ENCODE peak calls at places on chromosomes 5 and 9, in eight cellular contexts. R is GM23248, V is MM.1S, Y is GM23338, T is neural progenitor cell, U is HCT116, C is fibroblast of lung, P is PC-3. Q is an unnamed sample.

GRCh38 chr5:169647566-169647965 is 10.5 kb downstream of the DOCK2 start:
- DNase-seq in R (no peak), V (peak; percentile 23), Y (no peak), T (no peak), U (no peak), C (no peak), P (no peak), Q (no peak)

GRCh38 chr9:106286249-106286648 is 576.7 kb upstream of the ZNF462 start:
- DNase-seq in R (no peak), V (no peak), Y (peak; percentile 83), T (peak; percentile 84), U (no peak), C (peak; percentile 20), P (peak; percentile 51), Q (peak; percentile 11)

GRCh38 chr9:32434892-32435291 is 50.4 kb downstream of the ACO1 start:
- DNase-seq in R (no peak), V (no peak), Y (no peak), T (no peak), U (no peak), C (no peak), P (no peak), Q (no peak)

GRCh38 chr5:50947892-50948683 is 281.7 kb downstream of the PARP8 start:
- DNase-seq in R (no peak), V (peak; percentile 20), Y (no peak), T (no peak), U (no peak), C (no peak), P (no peak), Q (no peak)

GRCh38 chr5:132215329-132215728 is 12.3 kb downstream of the P4HA2 start:
- DNase-seq in R (peak; percentile 99), V (no peak), Y (no peak), T (no peak), U (no peak), C (peak; percentile 98), P (peak; percentile 88), Q (peak; percentile 96)

GRCh38 chr5:173778784-173779304 is 109.3 kb upstream of the CPEB4 start:
- DNase-seq in R (no peak), V (no peak), Y (no peak), T (no peak), U (no peak), C (no peak), P (no peak), Q (no peak)

GRCh38 chr9:106962615-106963363 is 99.8 kb downstream of the ZNF462 start:
- DNase-seq in R (no peak), V (no peak), Y (no peak), T (no peak), U (no peak), C (peak; percentile 64), P (no peak), Q (peak; percentile 61)

GRCh38 chr5:119578937-119579336 is 50.4 kb upstream of the FAM170A start:
- DNase-seq in R (peak; percentile 42), V (peak; percentile 71), Y (peak; percentile 92), T (peak; percentile 50), U (peak; percentile 70), C (peak; percentile 1), P (peak; percentile 55), Q (no peak)

GRCh38 chr9:78707481-78707977 is 410.6 kb downstream of the PSAT1 start:
- DNase-seq in R (peak; percentile 65), V (peak; percentile 84), Y (no peak), T (no peak), U (no peak), C (peak; percentile 88), P (peak; percentile 58), Q (peak; percentile 85)

GRCh38 chr5:96873469-96873868 is 2.8 kb upstream of the ERAP2 start:
- DNase-seq in R (no peak), V (no peak), Y (no peak), T (no peak), U (no peak), C (no peak), P (no peak), Q (no peak)

GRCh38 chr9:109192732-109193361 is 25.8 kb upstream of the FRRS1L start:
- DNase-seq in R (peak; percentile 34), V (no peak), Y (peak; percentile 85), T (peak; percentile 73), U (peak; percentile 15), C (peak; percentile 7), P (peak; percentile 38), Q (no peak)

GRCh38 chr5:17151686-17152085 is 65.7 kb upstream of the BASP1 start:
- DNase-seq in R (no peak), V (no peak), Y (peak; percentile 58), T (peak; percentile 46), U (no peak), C (peak; percentile 56), P (no peak), Q (peak; percentile 36)

GRCh38 chr9:81092057-81092456 is 597.3 kb downstream of the TLE1 start:
- DNase-seq in R (no peak), V (no peak), Y (no peak), T (no peak), U (no peak), C (no peak), P (no peak), Q (no peak)

GRCh38 chr9:131517761-131518190 is 13.3 kb downstream of the UCK1 start:
- DNase-seq in R (no peak), V (no peak), Y (no peak), T (no peak), U (no peak), C (no peak), P (no peak), Q (no peak)
- H3K4me3 ChIP-seq in R (no peak overlapping the region), V (no peak overlapping the region), Y (no peak overlapping the region), T (no peak overlapping the region), U (no peak overlapping the region), C (no peak overlapping the region), P (no peak overlapping the region), Q (no peak overlapping the region)

GRCh38 chr5:1551913-1552312 is 28.2 kb upstream of the LPCAT1 start:
- DNase-seq in R (no peak), V (no peak), Y (no peak), T (no peak), U (no peak), C (peak; percentile 3), P (no peak), Q (no peak)
- H3K4me2 ChIP-seq in R (peak overlapping the region; percentile 50), V (no peak overlapping the region), Y (no peak overlapping the region), T (no peak overlapping the region), U (no peak overlapping the region), C (peak overlapping the region; percentile 59), P (no peak overlapping the region), Q (peak overlapping the region; percentile 40)

GRCh38 chr5:55223219-55223987 is 3.7 kb downstream of the MCIDAS start:
- DNase-seq in R (no peak), V (no peak), Y (peak; percentile 68), T (peak; percentile 82), U (no peak), C (no peak), P (no peak), Q (no peak)

GRCh38 chr5:55222819-55223124 is 4.3 kb downstream of the MCIDAS start:
- DNase-seq in R (no peak), V (no peak), Y (no peak), T (no peak), U (no peak), C (no peak), P (no peak), Q (no peak)

GRCh38 chr5:55220433-55221185 is 6.5 kb downstream of the MCIDAS start:
- DNase-seq in R (peak; percentile 58), V (no peak), Y (peak; percentile 83), T (peak; percentile 67), U (no peak), C (peak; percentile 8), P (no peak), Q (no peak)

GRCh38 chr5:55223988-55224240 is 3.2 kb downstream of the MCIDAS start:
- DNase-seq in R (no peak), V (no peak), Y (peak; percentile 10), T (no peak), U (no peak), C (no peak), P (no peak), Q (no peak)

DNA sequence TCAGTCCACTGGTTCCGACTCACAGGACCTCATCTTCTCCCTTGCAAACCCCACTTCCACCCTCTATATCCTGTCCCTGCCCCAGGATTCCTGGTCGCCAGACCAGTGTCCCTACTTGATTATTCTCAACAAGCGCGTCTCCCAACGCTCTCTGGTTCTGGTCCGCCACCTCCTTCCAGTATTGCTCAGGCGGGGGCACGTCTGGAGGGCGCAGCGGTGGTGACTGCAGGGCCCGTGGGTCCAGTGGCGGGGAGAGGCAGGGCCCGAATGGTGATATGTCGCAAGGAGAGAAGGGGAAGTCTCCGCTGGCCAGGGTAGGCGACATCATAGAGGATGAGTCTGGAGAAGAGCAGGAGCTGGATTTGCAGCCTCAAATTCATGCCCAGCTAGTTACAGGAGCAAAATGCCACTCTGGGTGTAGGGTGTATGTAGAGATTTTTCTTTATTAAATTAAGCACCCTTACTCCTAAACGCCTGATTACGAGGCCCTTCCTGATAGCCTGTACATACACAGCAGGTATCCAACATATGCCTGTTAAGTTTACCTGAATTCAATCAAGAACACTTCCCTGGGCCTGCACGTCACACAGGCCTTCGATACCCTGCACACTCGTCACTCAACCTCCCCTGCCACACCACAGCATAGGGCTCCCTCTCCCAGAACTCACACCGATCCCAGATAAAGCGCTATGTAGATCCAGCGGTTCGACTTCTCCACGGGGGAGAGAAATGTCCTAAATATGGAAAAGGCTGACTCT is 4.9 kb downstream of the MCIDAS start:
- DNase-seq in R (no peak), V (no peak), Y (peak; percentile 39), T (peak; percentile 23), U (no peak), C (no peak), P (no peak), Q (no peak)
- TF ChIP-seq EZH2 in R (no peak), V (no peak), Y (peak; percentile 90), T (peak; percentile 71), U (no peak), C (peak; percentile 95), P (no peak), Q (no peak)

GRCh38 chr9:110248361-110248760 is 7.9 kb downstream of the TXN start:
- DNase-seq in R (peak; percentile 36), V (no peak), Y (no peak), T (no peak), U (no peak), C (no peak), P (no peak), Q (no peak)

GRCh38 chr9:110246214-110246613 is 10.1 kb downstream of the TXN start:
- DNase-seq in R (no peak), V (no peak), Y (no peak), T (peak; percentile 7), U (no peak), C (no peak), P (no peak), Q (no peak)

GRCh38 chr9:110251212-110251611 is 5.1 kb downstream of the TXN start:
- DNase-seq in R (no peak), V (no peak), Y (no peak), T (no peak), U (no peak), C (no peak), P (no peak), Q (no peak)

GRCh38 chr9:110252509-110253139 is 3.7 kb downstream of the TXN start:
- DNase-seq in R (peak; percentile 44), V (no peak), Y (peak; percentile 7), T (no peak), U (no peak), C (no peak), P (no peak), Q (no peak)

DNA sequence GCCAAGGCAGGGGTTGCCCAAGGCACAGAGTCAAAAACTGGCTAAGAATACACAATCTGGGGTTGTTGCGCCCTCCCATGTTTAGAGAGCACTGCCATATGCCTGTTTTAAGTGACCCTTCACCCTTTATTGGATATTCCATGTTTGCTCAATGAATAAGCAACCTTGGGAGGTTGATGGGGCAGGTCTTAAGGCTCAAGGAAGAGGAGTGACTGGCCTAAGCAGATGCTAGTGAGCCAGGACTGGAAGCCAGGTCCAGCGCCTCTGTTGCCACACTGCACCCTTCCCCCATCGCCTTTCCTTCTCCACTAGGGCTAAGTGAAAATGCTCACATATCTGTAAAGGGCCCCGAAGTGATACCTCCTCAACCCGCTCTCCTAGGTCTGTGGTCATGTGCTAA is 6.7 kb downstream of the TXN start:
- DNase-seq in R (no peak), V (no peak), Y (no peak), T (no peak), U (no peak), C (no peak), P (peak; percentile 18), Q (no peak)
- H3K4me3 ChIP-seq in R (no peak overlapping the region), V (no peak overlapping the region), Y (no peak overlapping the region), T (no peak overlapping the region), U (no peak overlapping the region), C (no peak overlapping the region), P (no peak overlapping the region), Q (no peak overlapping the region)

Q was measured in astrocyte.